ENCODE peak calls at places on chromosomes 2 and 18, in eight cellular contexts. X is BJ, U is tibial artery, B is epithelial cell of esophagus, L is spleen, H is cardiac muscle cell, P is A549, Y is cardiac fibroblast. W is an unnamed sample.

GRCh38 chr18:41150316-41150715 is 804.7 kb upstream of the PIK3C3 start:
- DNase-seq in X (no peak), U (no peak), B (peak; percentile 84), L (no peak), H (no peak), P (no peak), Y (no peak), W (no peak)

GRCh38 chr2:113175736-113176695 is 2.2 kb downstream of the PSD4 start:
- DNase-seq in X (no peak), U (peak; percentile 37), B (no peak), L (peak; percentile 88), H (no peak), P (no peak), Y (no peak), W (no peak)

GRCh38 chr18:32610116-32610630 is 139.5 kb upstream of the GAREM1 start:
- DNase-seq in X (no peak), U (no peak), B (no peak), L (no peak), H (no peak), P (no peak), Y (no peak), W (no peak)

GRCh38 chr2:62197017-62197586 is 1.2 kb downstream of the B3GNT2 start:
- DNase-seq in X (no peak), U (peak; percentile 69), B (peak; percentile 20), L (peak; percentile 89), H (peak; percentile 29), P (peak; percentile 38), Y (no peak), W (no peak)

GRCh38 chr2:33478968-33479691 is 2.7 kb downstream of the RASGRP3 start:
- DNase-seq in X (no peak), U (no peak), B (no peak), L (no peak), H (no peak), P (no peak), Y (no peak), W (no peak)

GRCh38 chr18:45243347-45244095 is 371.8 kb upstream of the SLC14A2 start:
- DNase-seq in X (no peak), U (no peak), B (no peak), L (no peak), H (no peak), P (no peak), Y (no peak), W (no peak)

GRCh38 chr2:112884869-112885502 is 26.0 kb upstream of the IL37 start:
- DNase-seq in X (no peak), U (no peak), B (peak; percentile 66), L (peak; percentile 87), H (peak; percentile 36), P (peak; percentile 40), Y (peak; percentile 73), W (no peak)

GRCh38 chr2:133733856-133734255 is 165.6 kb upstream of the NCKAP5 start:
- DNase-seq in X (peak; percentile 63), U (no peak), B (no peak), L (no peak), H (no peak), P (no peak), Y (peak; percentile 50), W (no peak)

GRCh38 chr2:217625475-217626245 is 377.1 kb downstream of the TNS1 start:
- DNase-seq in X (peak; percentile 89), U (no peak), B (no peak), L (no peak), H (no peak), P (no peak), Y (peak; percentile 29), W (no peak)

GRCh38 chr2:212288308-212288707 is 250.3 kb downstream of the ERBB4 start:
- DNase-seq in X (no peak), U (no peak), B (no peak), L (no peak), H (no peak), P (no peak), Y (no peak), W (no peak)

GRCh38 chr2:228658998-228659397 is 477.5 kb upstream of the SPHKAP start:
- DNase-seq in X (peak; percentile 49), U (no peak), B (peak; percentile 9), L (no peak), H (no peak), P (no peak), Y (peak; percentile 94), W (no peak)

GRCh38 chr2:105798595-105798994 is 53.9 kb downstream of the NCK2 start:
- DNase-seq in X (no peak), U (no peak), B (no peak), L (no peak), H (no peak), P (no peak), Y (no peak), W (no peak)

GRCh38 chr2:217095511-217096205 is 235.8 kb upstream of the TNP1 start:
- DNase-seq in X (no peak), U (no peak), B (peak; percentile 50), L (no peak), H (no peak), P (no peak), Y (no peak), W (no peak)

GRCh38 chr2:188974184-188974583 is at the start of gene COL3A1:
- DNase-seq in X (no peak), U (peak; percentile 68), B (no peak), L (no peak), H (peak; percentile 5), P (no peak), Y (peak; percentile 93), W (no peak)

GRCh38 chr2:65402780-65403528 is 29.4 kb downstream of the SPRED2 start:
- DNase-seq in X (no peak), U (no peak), B (no peak), L (no peak), H (no peak), P (no peak), Y (peak; percentile 51), W (no peak)

GRCh38 chr2:110099036-110099420 is 16.6 kb downstream of the MALL start:
- DNase-seq in X (no peak), U (no peak), B (no peak), L (no peak), H (peak; percentile 29), P (no peak), Y (no peak), W (no peak)

GRCh38 chr2:26994975-26995374 is 24.5 kb downstream of the MAPRE3 start:
- DNase-seq in X (no peak), U (no peak), B (no peak), L (no peak), H (no peak), P (no peak), Y (no peak), W (no peak)

GRCh38 chr2:65305899-65306298 is 78.3 kb downstream of the ACTR2 start:
- DNase-seq in X (no peak), U (no peak), B (no peak), L (no peak), H (no peak), P (no peak), Y (no peak), W (no peak)

GRCh38 chr2:182885771-182886170 is 19.3 kb upstream of the FRZB start:
- DNase-seq in X (no peak), U (no peak), B (no peak), L (no peak), H (no peak), P (no peak), Y (no peak), W (no peak)

DNA sequence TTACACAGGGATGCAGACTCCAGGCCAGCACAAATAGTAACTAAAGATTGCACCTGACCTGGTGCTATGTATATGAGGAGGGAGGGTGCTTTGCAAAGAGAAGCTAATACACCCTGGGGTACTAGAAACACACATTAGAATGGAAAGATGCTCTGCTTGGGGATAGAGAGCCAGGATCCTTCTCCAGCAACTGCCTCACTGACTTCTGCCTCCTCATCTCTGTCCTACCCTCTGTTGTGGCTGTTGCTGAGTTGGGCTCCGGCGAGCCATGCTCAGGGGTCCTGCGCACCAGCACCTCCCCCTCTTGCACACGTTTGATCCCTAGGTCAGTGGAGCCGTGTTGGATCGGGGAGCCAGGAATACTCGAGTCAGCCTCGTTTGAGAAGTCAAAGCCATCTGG is 23.7 kb upstream of the ORC2 start:
- DNase-seq in X (no peak), U (no peak), B (no peak), L (no peak), H (no peak), P (no peak), Y (no peak), W (no peak)
- TF ChIP-seq CTCF in X (no peak), U (no peak), B (no peak), L (no peak), H (no peak), P (no peak), Y (no peak), W (no peak)

DNA sequence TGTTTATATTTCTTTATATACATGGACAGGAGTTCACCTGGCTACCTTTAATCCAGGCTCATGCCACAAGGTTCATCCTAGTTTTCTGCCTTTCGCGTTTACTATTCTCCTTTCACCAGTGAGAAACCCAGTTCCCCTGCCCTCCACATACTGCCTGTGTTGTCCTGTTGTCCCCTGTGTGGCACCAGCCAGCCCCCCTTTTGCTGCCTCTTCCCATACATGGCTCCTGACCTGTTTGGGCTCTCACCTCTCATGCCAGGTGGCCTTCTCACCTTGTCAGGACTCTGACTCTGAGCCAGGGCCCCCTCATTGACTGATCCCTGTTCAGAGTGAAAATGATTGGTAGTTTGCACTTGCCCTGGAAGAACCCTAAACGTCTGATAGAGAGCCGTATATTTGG is 13.6 kb downstream of the ASB1 start:
- DNase-seq in X (no peak), U (no peak), B (no peak), L (no peak), H (no peak), P (no peak), Y (no peak), W (no peak)
- H3K4me3 ChIP-seq in X (no peak overlapping the region), U (no peak overlapping the region), B (no peak overlapping the region), L (no peak overlapping the region), H (no peak overlapping the region), P (peak overlapping the region; percentile 12), Y (no peak overlapping the region), W (no peak overlapping the region)

GRCh38 chr2:233643128-233643527 is 6.9 kb downstream of the UGT1A10 start:
- DNase-seq in X (no peak), U (no peak), B (peak; percentile 49), L (no peak), H (no peak), P (no peak), Y (peak; percentile 24), W (no peak)
- TF ChIP-seq CTCF in X (peak; percentile 28), U (no peak), B (peak; percentile 44), L (no peak), H (peak; percentile 17), P (no peak), Y (peak; percentile 32), W (peak; percentile 39)

GRCh38 chr2:201911372-201911771 is 105.0 kb downstream of the CDK15 start:
- DNase-seq in X (no peak), U (no peak), B (no peak), L (no peak), H (no peak), P (no peak), Y (no peak), W (no peak)

GRCh38 chr2:201907128-201907886 is 101.0 kb downstream of the CDK15 start:
- DNase-seq in X (no peak), U (no peak), B (no peak), L (no peak), H (peak; percentile 96), P (no peak), Y (peak; percentile 22), W (no peak)

GRCh38 chr2:201909348-201909747 is 103.0 kb downstream of the CDK15 start:
- DNase-seq in X (peak; percentile 74), U (no peak), B (peak; percentile 44), L (no peak), H (no peak), P (peak; percentile 5), Y (peak; percentile 82), W (no peak)

GRCh38 chr2:201908901-201909300 is 102.6 kb downstream of the CDK15 start:
- DNase-seq in X (no peak), U (no peak), B (no peak), L (no peak), H (no peak), P (no peak), Y (peak; percentile 52), W (no peak)

GRCh38 chr2:201909961-201910361 is 103.6 kb downstream of the CDK15 start:
- DNase-seq in X (peak; percentile 35), U (no peak), B (peak; percentile 16), L (no peak), H (no peak), P (no peak), Y (peak; percentile 60), W (no peak)
- H3K4me3 ChIP-seq in X (peak overlapping the region; percentile 24), U (no peak overlapping the region), B (no peak overlapping the region), L (no peak overlapping the region), H (no peak overlapping the region), P (no peak overlapping the region), Y (no peak overlapping the region), W (no peak overlapping the region)

W was measured in GM12864.